ENCODE peak calls at places on chromosomes 3 and 15, in eight cellular contexts. Q is thoracic aorta, D is PC-9, H is aorta, W is DND-41, E is MM.1S, R is neural progenitor cell, U is colonic mucosa. B is an unnamed sample.

GRCh38 chr15:39419651-39420050 is 161.2 kb upstream of the THBS1 start:
- DNase-seq in U (no peak), D (no peak), R (no peak), Q (no peak), E (no peak), W (no peak), H (no peak), B (no peak)

GRCh38 chr3:171461087-171461917 is 1.1 kb upstream of the TNIK start:
- DNase-seq in Q (no peak), E (peak; percentile 62), H (no peak), W (no peak), D (peak; percentile 66), U (peak; percentile 62), R (no peak), B (peak; percentile 60)

GRCh38 chr3:51198476-51198875 is 186.6 kb upstream of the MANF start:
- DNase-seq in H (no peak), R (no peak), U (no peak), E (no peak), W (no peak), Q (no peak), D (no peak), B (no peak)

GRCh38 chr3:67654832-67655152 is 380 bp upstream of the SUCLG2 start:
- DNase-seq in W (no peak), Q (no peak), U (no peak), R (no peak), E (no peak), H (no peak), D (no peak), B (no peak)

GRCh38 chr15:65655457-65655856 is 33.7 kb downstream of the SLC24A1 start:
- DNase-seq in W (no peak), Q (no peak), D (no peak), U (no peak), R (no peak), H (no peak), E (no peak), B (no peak)

GRCh38 chr15:100713163-100713867 is 110.9 kb downstream of the ASB7 start:
- DNase-seq in R (no peak), W (no peak), U (no peak), Q (no peak), D (peak; percentile 95), H (no peak), E (no peak), B (no peak)

GRCh38 chr3:45832691-45833090 is 9.2 kb downstream of the LZTFL1 start:
- DNase-seq in W (no peak), Q (no peak), U (no peak), R (peak; percentile 27), E (no peak), H (no peak), D (no peak), B (no peak)

GRCh38 chr15:86830304-86830703 is 750.6 kb downstream of the AGBL1 start:
- DNase-seq in E (no peak), U (no peak), H (no peak), R (no peak), Q (no peak), W (no peak), D (no peak), B (no peak)

GRCh38 chr3:111690242-111690641 is 95.1 kb upstream of the ZBED2 start:
- DNase-seq in E (no peak), R (peak; percentile 40), W (no peak), U (no peak), Q (no peak), D (no peak), H (no peak), B (no peak)

GRCh38 chr3:156142649-156143048 is 22.3 kb downstream of the KCNAB1 start:
- DNase-seq in H (no peak), U (no peak), Q (no peak), W (no peak), R (no peak), E (no peak), D (no peak), B (no peak)

GRCh38 chr15:59330649-59331048 is 42.0 kb downstream of the MYO1E start:
- DNase-seq in Q (no peak), E (no peak), H (no peak), D (no peak), U (no peak), W (no peak), R (no peak), B (no peak)
- H3K4me1 ChIP-seq in Q (peaks cover 39% of the 10 kb centered on the region), E (no peaks in the 10 kb centered on the region), H (peaks cover 5% of the 10 kb centered on the region), D (no peaks in the 10 kb centered on the region), U (peaks cover 23% of the 10 kb centered on the region), W (no peaks in the 10 kb centered on the region), R (peaks cover 5% of the 10 kb centered on the region), B (peaks cover 4% of the 10 kb centered on the region)

DNA sequence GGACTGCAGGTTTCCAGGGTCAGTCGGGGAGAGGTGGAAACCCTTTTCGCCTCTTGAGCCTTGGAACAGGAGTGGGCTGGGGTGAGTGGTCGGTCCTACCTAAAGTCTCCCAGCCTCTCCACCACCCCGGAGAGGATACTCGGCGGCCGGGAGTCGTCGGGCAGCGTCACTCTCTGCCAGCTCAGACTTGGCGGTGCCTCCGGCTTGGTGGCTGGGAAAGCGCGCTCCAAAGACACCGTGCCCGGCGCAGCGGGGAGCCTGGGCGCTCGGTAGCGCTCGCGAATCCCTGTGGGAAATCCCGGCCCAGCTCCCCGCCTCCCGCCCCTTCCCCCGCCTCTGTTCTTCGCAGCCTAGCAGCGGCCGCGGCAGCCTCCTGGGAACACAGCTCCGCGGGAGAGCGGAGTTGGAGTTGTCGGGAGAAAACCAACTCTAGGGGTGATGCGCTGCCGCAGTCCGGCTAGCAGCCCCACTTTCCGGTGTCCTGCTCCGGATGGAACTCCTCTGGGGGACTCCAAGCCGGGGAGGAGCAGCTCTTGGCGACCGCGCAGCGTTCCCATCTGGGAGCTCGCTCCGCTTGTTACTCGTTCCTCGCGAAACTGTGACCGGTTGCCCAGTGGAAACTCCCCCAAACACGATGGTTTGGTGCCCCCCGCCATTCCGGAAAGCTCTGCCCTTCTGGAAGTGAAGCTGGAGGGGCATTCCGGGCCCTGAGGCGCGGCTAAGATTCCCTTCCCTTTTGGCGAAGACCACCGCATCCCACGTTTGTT is 1.4 kb downstream of the EPHB1 start:
- DNase-seq in D (no peak), W (no peak), E (no peak), H (no peak), R (peak; percentile 81), U (no peak), Q (no peak), B (no peak)
- H3K4me3 ChIP-seq in D (no peak overlapping the region), W (no peak overlapping the region), E (peak overlapping the region; percentile 76), H (peak overlapping the region; percentile 41), R (peak overlapping the region; percentile 85), U (peak overlapping the region; percentile 43), Q (peak overlapping the region; percentile 83), B (peak overlapping the region; percentile 76)

DNA sequence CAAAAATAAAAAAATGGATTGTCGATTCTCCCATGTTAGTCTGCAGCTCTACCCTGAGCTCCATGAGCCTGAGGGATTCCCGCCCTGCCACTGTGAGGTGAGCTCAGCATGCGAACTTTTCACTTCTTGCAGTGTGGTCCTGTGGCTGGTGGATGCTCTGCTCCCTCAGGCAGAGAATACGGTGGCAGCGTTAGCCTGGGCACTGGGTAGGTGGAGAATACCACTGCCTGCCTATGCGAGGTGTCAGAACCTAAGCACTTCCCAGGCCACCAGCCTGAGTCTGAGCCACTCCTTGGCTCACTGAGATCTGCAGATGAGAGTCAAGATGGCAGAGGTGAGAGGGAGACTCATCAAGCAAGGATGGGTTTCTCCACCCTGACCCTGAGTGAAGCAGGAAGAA is 70.1 kb downstream of the ITGB5 start:
- DNase-seq in U (no peak), E (no peak), D (no peak), H (no peak), W (no peak), Q (no peak), R (no peak), B (no peak)
- H3K36me3 ChIP-seq in U (no peaks in the 10 kb centered on the region), E (no peaks in the 10 kb centered on the region), D (peaks cover 22% of the 10 kb centered on the region), H (peaks cover 4% of the 10 kb centered on the region), W (no peaks in the 10 kb centered on the region), Q (peaks cover 36% of the 10 kb centered on the region), R (no peaks in the 10 kb centered on the region), B (no peaks in the 10 kb centered on the region)

GRCh38 chr3:167729591-167729990 is 5.1 kb downstream of the PDCD10 start:
- DNase-seq in E (no peak), U (no peak), H (no peak), W (no peak), Q (no peak), D (no peak), R (no peak), B (no peak)
- H3K4me1 ChIP-seq in E (peaks cover 12% of the 10 kb centered on the region), U (no peaks in the 10 kb centered on the region), H (no peaks in the 10 kb centered on the region), W (peaks cover 25% of the 10 kb centered on the region), Q (peaks cover 21% of the 10 kb centered on the region), D (peaks cover 18% of the 10 kb centered on the region), R (peaks cover 9% of the 10 kb centered on the region), B (peaks cover 42% of the 10 kb centered on the region)

B was measured in gastrocnemius medialis.